ENCODE peak calls at places on chromosomes 6 and 20, in ten cellular contexts. X, V, R, A, D, M, C, O, Q and Z are unnamed samples.

GRCh38 chr20:13492001-13492480 is 146.7 kb downstream of the TASP1 start:
- DNase-seq in O (no peak), M (peak), X (no peak), R (peak), D (no peak), A (no peak), Q (peak), C (peak), V (no peak), Z (no peak)

GRCh38 chr20:13262701-13263335 is 41.7 kb downstream of the ISM1 start:
- DNase-seq in O (no peak), D (no peak), C (no peak), M (peak), R (no peak), V (peak), A (no peak), X (no peak), Q (no peak), Z (no peak)

GRCh38 chr6:13248053-13248452 is 80.3 kb downstream of the TBC1D7 start:
- DNase-seq in C (no peak), D (no peak), M (no peak), Q (peak), A (no peak), V (no peak), O (no peak), R (peak), X (no peak), Z (no peak)

GRCh38 chr6:12592634-12593033 is 123.9 kb upstream of the PHACTR1 start:
- DNase-seq in R (no peak), V (peak), O (no peak), M (no peak), A (no peak), D (no peak), Q (no peak), C (no peak), X (no peak), Z (no peak)

GRCh38 chr20:40471261-40471629 is 217.8 kb downstream of the MAFB start:
- DNase-seq in A (no peak), Q (no peak), O (no peak), V (no peak), D (no peak), C (no peak), X (no peak), M (no peak), R (peak), Z (no peak)

GRCh38 chr20:11204926-11205768 is 531.3 kb upstream of the JAG1 start:
- DNase-seq in A (no peak), C (peak), M (peak), O (peak), X (no peak), R (peak), D (no peak), V (no peak), Q (peak), Z (no peak)

GRCh38 chr6:40796280-40797223 is 209.4 kb upstream of the LRFN2 start:
- DNase-seq in R (no peak), C (no peak), O (no peak), V (no peak), Q (no peak), M (no peak), D (no peak), A (no peak), X (no peak), Z (no peak)

GRCh38 chr6:44828780-44829179 is 441.3 kb downstream of the CDC5L start:
- DNase-seq in R (no peak), D (no peak), O (no peak), C (no peak), Q (no peak), M (no peak), A (no peak), X (no peak), V (no peak), Z (no peak)

GRCh38 chr6:124131779-124132178 is 328.1 kb downstream of the NKAIN2 start:
- DNase-seq in C (no peak), V (no peak), X (no peak), D (no peak), M (no peak), Q (no peak), O (no peak), R (no peak), A (no peak), Z (no peak)

GRCh38 chr6:64459411-64459810 is 823.8 kb downstream of the PHF3 start:
- DNase-seq in R (no peak), O (no peak), A (no peak), V (no peak), X (no peak), C (no peak), M (no peak), Q (no peak), D (no peak), Z (no peak)